ENCODE peak calls at places on chromosome 17, in nine cellular contexts. F, X, D, E, R, S, H, U and M are unnamed samples.

GRCh38 chr17:58052951-58053715 is 30.1 kb upstream of the DYNLL2 start:
- DNase-seq in S (no peak), X (peak; percentile 23), D (no peak), R (no peak), E (no peak), H (no peak), U (no peak), F (no peak), M (peak; percentile 4)

GRCh38 chr17:74711058-74711824 is 1.5 kb downstream of the CD300LF start:
- DNase-seq in F (no peak), U (no peak), E (no peak), X (no peak), S (no peak), D (no peak), R (no peak), H (no peak), M (no peak)

GRCh38 chr17:75087558-75088453 is at the start of gene SLC16A5:
- DNase-seq in U (peak; percentile 42), D (peak; percentile 89), R (no peak), E (no peak), S (peak; percentile 96), X (peak; percentile 62), F (peak; percentile 95), H (no peak), M (peak; percentile 27)

GRCh38 chr17:8846768-8847211 is 20.7 kb downstream of the PIK3R6 start:
- DNase-seq in U (no peak), E (no peak), R (no peak), F (peak; percentile 31), S (no peak), H (no peak), X (no peak), D (peak; percentile 58), M (no peak)

GRCh38 chr17:66949501-66949900 is 15.0 kb upstream of the CACNG4 start:
- DNase-seq in F (peak; percentile 65), D (peak; percentile 72), X (no peak), S (no peak), H (no peak), R (no peak), U (no peak), E (no peak), M (no peak)

GRCh38 chr17:48310748-48311213 is 119.2 kb downstream of the SKAP1 start:
- DNase-seq in E (no peak), H (no peak), F (no peak), S (no peak), U (no peak), R (peak; percentile 85), D (no peak), X (no peak), M (no peak)

GRCh38 chr17:78391843-78392242 is 13.4 kb downstream of the PGS1 start:
- DNase-seq in U (no peak), D (peak; percentile 50), X (no peak), R (no peak), H (no peak), S (no peak), E (peak; percentile 58), F (peak; percentile 60), M (no peak)

GRCh38 chr17:82696916-82697807 is 1.3 kb downstream of the RAB40B start:
- DNase-seq in D (peak; percentile 19), E (no peak), U (peak; percentile 5), H (no peak), X (peak; percentile 32), R (no peak), S (no peak), F (no peak), M (no peak)

GRCh38 chr17:29514792-29515191 is 52.0 kb downstream of the ABHD15 start:
- DNase-seq in H (no peak), X (no peak), E (no peak), S (no peak), U (no peak), D (peak; percentile 6), F (no peak), R (no peak), M (no peak)